ENCODE peak calls at places on chromosomes 6 and 20, in six cellular contexts. Z is GM23338, R is neural progenitor cell, M is OCI-LY7, P is MM.1S, O is HCT116. I is an unnamed sample.

GRCh38 chr20:38825571-38825900 is 20.0 kb downstream of the PPP1R16B start:
- DNase-seq in Z (no peak), R (no peak), M (no peak), P (no peak), O (no peak), I (no peak)

GRCh38 chr6:139608872-139609271 is 234.4 kb upstream of the CITED2 start:
- DNase-seq in Z (no peak), R (no peak), M (no peak), P (no peak), O (no peak), I (no peak)

GRCh38 chr6:115690854-115691253 is 369.8 kb downstream of the FRK start:
- DNase-seq in Z (no peak), R (no peak), M (no peak), P (no peak), O (no peak), I (no peak)

GRCh38 chr6:4804095-4804494 is 27.9 kb downstream of the CDYL start:
- DNase-seq in Z (peak), R (no peak), M (no peak), P (no peak), O (no peak), I (peak)

GRCh38 chr20:52110456-52110855 is 81.1 kb downstream of the ZFP64 start:
- DNase-seq in Z (no peak), R (no peak), M (no peak), P (no peak), O (no peak), I (no peak)

GRCh38 chr6:166556336-166556735 is 30.1 kb downstream of the RAMACL start:
- DNase-seq in Z (no peak), R (no peak), M (no peak), P (no peak), O (no peak), I (no peak)

GRCh38 chr6:43873806-43874714 is 104.0 kb downstream of the VEGFA start:
- DNase-seq in Z (no peak), R (peak), M (no peak), P (no peak), O (no peak), I (peak)

GRCh38 chr20:39986231-39986904 is 702.7 kb downstream of the MAFB start:
- DNase-seq in Z (peak), R (peak), M (no peak), P (peak), O (no peak), I (peak)

GRCh38 chr6:120875900-120876299 is 458.4 kb downstream of the TBC1D32 start:
- DNase-seq in Z (no peak), R (no peak), M (no peak), P (no peak), O (no peak), I (no peak)

GRCh38 chr6:158826819-158827501 is 7.8 kb upstream of the EZR start:
- DNase-seq in Z (no peak), R (no peak), M (peak), P (peak), O (no peak), I (no peak)

GRCh38 chr6:86215323-86215722 is 572.6 kb upstream of the SYNCRIP start:
- DNase-seq in Z (no peak), R (no peak), M (no peak), P (no peak), O (no peak), I (no peak)

GRCh38 chr6:36851149-36851614 is 11.9 kb upstream of the CPNE5 start:
- DNase-seq in Z (peak), R (peak), M (peak), P (peak), O (peak), I (peak)

GRCh38 chr6:44831002-44831610 is 443.6 kb downstream of the CDC5L start:
- DNase-seq in Z (peak), R (peak), M (no peak), P (no peak), O (no peak), I (no peak)

GRCh38 chr6:144219056-144219685 is 66.0 kb upstream of the UTRN start:
- DNase-seq in Z (peak), R (peak), M (peak), P (peak), O (peak), I (peak)

GRCh38 chr6:71454083-71454482 is 165.5 kb downstream of the OGFRL1 start:
- DNase-seq in Z (no peak), R (no peak), M (peak), P (no peak), O (no peak), I (no peak)
- H3K27ac ChIP-seq in Z (no peak), R (no peak), M (no peak), P (no peak), O (no peak), I (no peak)

GRCh38 chr6:84685983-84686584 is 78.3 kb downstream of the TBX18 start:
- DNase-seq in Z (peak), R (peak), M (peak), P (peak), O (peak), I (no peak)
- TF ChIP-seq CTCF in Z (peak), R (peak), M (peak), P (peak), O (peak), I (peak)

DNA sequence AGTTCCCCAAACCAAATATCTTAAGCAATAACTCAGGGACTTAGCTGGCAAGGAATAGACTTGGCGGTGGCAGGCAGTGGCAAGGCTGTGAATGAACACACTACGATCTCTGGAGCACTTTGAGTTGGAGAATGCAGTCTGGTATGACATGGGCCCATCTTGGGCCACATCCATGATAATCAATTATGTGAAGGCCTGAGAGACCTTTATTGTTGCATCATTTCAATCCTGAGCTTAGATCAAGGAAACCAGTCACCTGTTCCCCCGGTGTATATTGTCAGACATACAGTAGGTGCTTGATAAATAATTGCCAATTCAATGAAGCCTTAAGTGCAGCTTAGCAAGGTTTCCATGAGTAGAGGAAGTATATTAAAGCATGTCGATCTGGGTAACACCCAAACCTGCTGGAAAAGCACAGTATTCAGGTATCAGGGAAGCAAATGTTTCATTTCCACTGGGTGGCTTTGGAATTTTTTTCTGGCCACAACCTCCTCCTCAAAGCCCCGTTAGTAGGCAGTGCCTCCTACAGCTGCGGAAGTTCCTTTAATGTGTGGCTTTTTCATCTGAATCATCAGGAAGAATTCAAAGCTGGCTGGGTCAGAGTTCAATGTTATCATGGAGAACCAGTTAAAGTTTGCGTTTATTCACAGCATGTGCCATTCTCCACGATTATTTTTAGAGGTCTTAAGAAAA is 10.2 kb downstream of the CASS4 start:
- DNase-seq in Z (no peak), R (no peak), M (no peak), P (no peak), O (peak), I (no peak)
- TF ChIP-seq EZH2phosphoT487 in Z (no peak), R (no peak), M (no peak), P (no peak), O (no peak), I (no peak)

GRCh38 chr6:33455051-33455450 is 675 bp downstream of the ZBTB9 start:
- DNase-seq in Z (no peak), R (no peak), M (no peak), P (no peak), O (no peak), I (no peak)

GRCh38 chr6:33452496-33452895 is 1.9 kb upstream of the ZBTB9 start:
- DNase-seq in Z (no peak), R (no peak), M (no peak), P (no peak), O (no peak), I (no peak)

GRCh38 chr6:33451606-33452005 is 2.8 kb upstream of the ZBTB9 start:
- DNase-seq in Z (no peak), R (no peak), M (no peak), P (no peak), O (no peak), I (no peak)

GRCh38 chr6:33454009-33454946 is at the start of gene ZBTB9:
- DNase-seq in Z (peak), R (peak), M (peak), P (peak), O (peak), I (peak)

GRCh38 chr6:33453361-33454008 is 891 bp upstream of the ZBTB9 start:
- DNase-seq in Z (no peak), R (no peak), M (no peak), P (peak), O (no peak), I (no peak)
- H3K27ac ChIP-seq in Z (peak), R (no peak), M (peak), P (peak), O (peak), I (peak)

GRCh38 chr20:17882834-17883591 is 85.6 kb downstream of the SNX5 start:
- DNase-seq in Z (no peak), R (no peak), M (no peak), P (no peak), O (no peak), I (no peak)

GRCh38 chr20:17885076-17885475 is 83.5 kb downstream of the SNX5 start:
- DNase-seq in Z (no peak), R (no peak), M (no peak), P (no peak), O (no peak), I (no peak)

GRCh38 chr20:17882065-17882833 is 86.3 kb downstream of the SNX5 start:
- DNase-seq in Z (no peak), R (no peak), M (no peak), P (no peak), O (no peak), I (no peak)

GRCh38 chr20:17884318-17885003 is 84.1 kb downstream of the SNX5 start:
- DNase-seq in Z (no peak), R (no peak), M (no peak), P (no peak), O (no peak), I (no peak)

GRCh38 chr20:17883592-17884317 is 84.8 kb downstream of the SNX5 start:
- DNase-seq in Z (no peak), R (no peak), M (no peak), P (no peak), O (no peak), I (peak)
- TF ChIP-seq CTCF in Z (peak), R (peak), M (peak), P (no peak), O (peak), I (no peak)